ENCODE peak calls at places on chromosomes 5 and 9, in eight cellular contexts. X is posterior cingulate gyrus; M is COR-L47; I is T-helper 2 cell; F is AG10803; A is stimulated activated CD4-positive, alpha-beta T cell treated with anti-CD3 and anti-CD28 coated beads, TNF-alpha, amount 100 ng/mL, for 1 hour; C is EL; B is thyroid gland. L is an unnamed sample.

GRCh38 chr5:1420211-1421195 is 24.7 kb downstream of the SLC6A3 start:
- DNase-seq in X (no peak), M (no peak), I (no peak), F (peak; percentile 4), A (no peak), C (no peak), B (peak; percentile 47), L (no peak)

GRCh38 chr5:141421489-141421855 is 621 bp downstream of the PCDHGA11 start:
- DNase-seq in X (no peak), M (no peak), I (no peak), F (no peak), A (no peak), C (peak; percentile 18), B (no peak), L (no peak)

GRCh38 chr5:113119271-113119924 is 142.8 kb downstream of the DCP2 start:
- DNase-seq in X (no peak), M (no peak), I (no peak), F (peak; percentile 9), A (no peak), C (no peak), B (no peak), L (no peak)

GRCh38 chr9:89097219-89097618 is 81.4 kb downstream of the SHC3 start:
- DNase-seq in X (no peak), M (no peak), I (no peak), F (no peak), A (no peak), C (no peak), B (no peak), L (no peak)

GRCh38 chr5:68381060-68381459 is 165.5 kb downstream of the PIK3R1 start:
- DNase-seq in X (no peak), M (no peak), I (no peak), F (no peak), A (no peak), C (no peak), B (no peak), L (no peak)

GRCh38 chr9:69016366-69017096 is 2.6 kb upstream of the PRKACG start:
- DNase-seq in X (no peak), M (no peak), I (no peak), F (no peak), A (no peak), C (no peak), B (no peak), L (no peak)

GRCh38 chr5:108521841-108522506 is 140.1 kb upstream of the FBXL17 start:
- DNase-seq in X (no peak), M (peak; percentile 43), I (no peak), F (peak; percentile 68), A (no peak), C (peak; percentile 64), B (no peak), L (no peak)

GRCh38 chr5:142743677-142744441 is 26.3 kb upstream of the ARHGAP26 start:
- DNase-seq in X (no peak), M (no peak), I (no peak), F (peak; percentile 30), A (no peak), C (peak; percentile 49), B (no peak), L (no peak)

GRCh38 chr5:137997726-137998213 is 35.1 kb downstream of the FAM13B start:
- DNase-seq in X (no peak), M (no peak), I (no peak), F (no peak), A (no peak), C (peak; percentile 20), B (no peak), L (no peak)

GRCh38 chr9:8764041-8764440 is 964.5 kb upstream of the DMAC1 start:
- DNase-seq in X (no peak), M (no peak), I (no peak), F (no peak), A (no peak), C (no peak), B (no peak), L (no peak)

GRCh38 chr9:92140074-92140753 is 25.0 kb upstream of the SPTLC1 start:
- DNase-seq in X (peak; percentile 58), M (peak; percentile 59), I (peak; percentile 49), F (peak; percentile 64), A (peak; percentile 25), C (peak; percentile 72), B (peak; percentile 74), L (peak; percentile 8)

GRCh38 chr9:135301271-135302263 is 178.0 kb upstream of the PPP1R26 start:
- DNase-seq in X (no peak), M (no peak), I (no peak), F (no peak), A (no peak), C (no peak), B (no peak), L (no peak)

GRCh38 chr9:124721109-124721850 is 49.8 kb downstream of the NR6A1 start:
- DNase-seq in X (no peak), M (no peak), I (no peak), F (peak; percentile 73), A (no peak), C (peak; percentile 84), B (no peak), L (no peak)

L was measured in nucleus accumbens.